ENCODE peak calls at places on chromosomes 6 and 20, in four cellular contexts. L is keratinocyte, M is hepatocyte, C is OCI-LY7. P is an unnamed sample.

GRCh38 chr6:18503588-18504231 is 116.6 kb downstream of the RNF144B start:
- DNase-seq in C (peak), L (peak), M (peak), P (peak)

GRCh38 chr6:4703367-4703766 is 72.8 kb upstream of the CDYL start:
- DNase-seq in C (no peak), M (no peak), L (no peak), P (no peak)

GRCh38 chr20:45904583-45905504 is 7.1 kb downstream of the PLTP start:
- DNase-seq in L (no peak), M (no peak), C (no peak), P (no peak)

GRCh38 chr6:138227316-138227781 is 9.1 kb upstream of the PBOV1 start:
- DNase-seq in C (no peak), L (no peak), M (peak), P (no peak)

GRCh38 chr6:91376686-91377085 is 789.8 kb upstream of the MAP3K7 start:
- DNase-seq in C (no peak), M (no peak), L (no peak), P (no peak)

GRCh38 chr6:13453771-13454251 is 33.6 kb downstream of the GFOD1 start:
- DNase-seq in M (no peak), C (no peak), L (peak), P (peak)

GRCh38 chr6:161736341-161736740 is 462.5 kb upstream of the AGPAT4 start:
- DNase-seq in C (no peak), L (no peak), M (no peak), P (no peak)

GRCh38 chr6:75750925-75751324 is 1.9 kb downstream of the MYO6 start:
- DNase-seq in M (no peak), L (no peak), C (no peak), P (no peak)

GRCh38 chr6:10690651-10691445 is 3.6 kb downstream of the C6orf52 start:
- DNase-seq in L (no peak), C (no peak), M (peak), P (no peak)

GRCh38 chr20:58753267-58753928 is 60.8 kb downstream of the NPEPL1 start:
- DNase-seq in M (no peak), C (no peak), L (no peak), P (no peak)

GRCh38 chr6:87731818-87732661 is 30.0 kb upstream of the AKIRIN2 start:
- DNase-seq in L (peak), C (no peak), M (peak), P (peak)

GRCh38 chr6:135555550-135555949 is 58.0 kb upstream of the AHI1 start:
- DNase-seq in M (no peak), L (no peak), C (peak), P (no peak)

GRCh38 chr20:52242237-52243230 is 51.0 kb upstream of the ZFP64 start:
- DNase-seq in M (peak), C (peak), L (no peak), P (no peak)

GRCh38 chr6:125597411-125598253 is 151.8 kb upstream of the HEY2 start:
- DNase-seq in M (no peak), C (peak), L (no peak), P (no peak)

GRCh38 chr6:16249971-16250370 is 11.6 kb downstream of the GMPR start:
- DNase-seq in C (no peak), L (no peak), M (no peak), P (no peak)

GRCh38 chr20:50724851-50725721 is 6.3 kb upstream of the PARD6B start:
- DNase-seq in C (no peak), M (peak), L (peak), P (peak)

GRCh38 chr6:116371384-116372209 is 850 bp downstream of the DSE start:
- DNase-seq in M (peak), L (no peak), C (no peak), P (peak)

GRCh38 chr20:1868856-1869255 is 26.4 kb upstream of the SIRPA start:
- DNase-seq in C (no peak), L (no peak), M (no peak), P (no peak)

GRCh38 chr20:17558154-17558940 is 11.5 kb upstream of the DSTN start:
- DNase-seq in L (no peak), C (no peak), M (peak), P (peak)

GRCh38 chr20:43821795-43822194 is 92.9 kb upstream of the TOX2 start:
- DNase-seq in C (no peak), L (no peak), M (no peak), P (no peak)

GRCh38 chr20:5602346-5602745 is 147.9 kb upstream of the SHLD1 start:
- DNase-seq in L (no peak), C (no peak), M (no peak), P (no peak)

GRCh38 chr20:4483961-4484360 is 237.7 kb upstream of the PRND start:
- DNase-seq in M (no peak), C (no peak), L (no peak), P (no peak)

GRCh38 chr20:25320035-25320800 is 70.4 kb downstream of the ABHD12 start:
- DNase-seq in C (no peak), M (no peak), L (no peak), P (no peak)

GRCh38 chr20:23161968-23162696 is 76.0 kb upstream of the CD93 start:
- DNase-seq in M (peak), C (no peak), L (peak), P (no peak)

GRCh38 chr6:113512581-113512980 is 344.6 kb upstream of the MARCKS start:
- DNase-seq in M (no peak), C (no peak), L (no peak), P (no peak)

GRCh38 chr6:142400495-142400894 is 98.7 kb downstream of the ADGRG6 start:
- DNase-seq in L (no peak), M (peak), C (no peak), P (no peak)

GRCh38 chr6:107214655-107215054 is 99.3 kb upstream of the BEND3 start:
- DNase-seq in L (no peak), C (no peak), M (no peak), P (no peak)

GRCh38 chr6:68718379-68719073 is 83.4 kb downstream of the ADGRB3 start:
- DNase-seq in M (no peak), C (no peak), L (no peak), P (no peak)

GRCh38 chr20:61387961-61388360 is 135.9 kb downstream of the CDH4 start:
- DNase-seq in L (no peak), M (no peak), C (no peak), P (no peak)

GRCh38 chr6:16527691-16528090 is 233.6 kb downstream of the ATXN1 start:
- DNase-seq in L (no peak), C (no peak), M (no peak), P (no peak)

GRCh38 chr20:3221398-3222226 is 12.3 kb downstream of the ITPA start:
- DNase-seq in M (no peak), C (no peak), L (no peak), P (no peak)

GRCh38 chr6:112443118-112443641 is 96.0 kb downstream of the RFPL4B start:
- DNase-seq in M (no peak), C (no peak), L (no peak), P (no peak)

GRCh38 chr20:50276119-50277063 is 85.8 kb downstream of the CEBPB start:
- DNase-seq in L (no peak), C (no peak), M (no peak), P (no peak)

GRCh38 chr6:147128056-147128455 is 76.2 kb upstream of the STXBP5 start:
- DNase-seq in L (no peak), M (no peak), C (no peak), P (no peak)

GRCh38 chr20:11766961-11767360 is 150.7 kb upstream of the BTBD3 start:
- DNase-seq in L (no peak), C (no peak), M (no peak), P (no peak)

GRCh38 chr6:63415286-63415685 is 95.5 kb upstream of the LGSN start:
- DNase-seq in M (no peak), L (no peak), C (no peak), P (no peak)

GRCh38 chr6:63424636-63425035 is 104.9 kb upstream of the LGSN start:
- DNase-seq in M (no peak), L (no peak), C (no peak), P (no peak)

DNA sequence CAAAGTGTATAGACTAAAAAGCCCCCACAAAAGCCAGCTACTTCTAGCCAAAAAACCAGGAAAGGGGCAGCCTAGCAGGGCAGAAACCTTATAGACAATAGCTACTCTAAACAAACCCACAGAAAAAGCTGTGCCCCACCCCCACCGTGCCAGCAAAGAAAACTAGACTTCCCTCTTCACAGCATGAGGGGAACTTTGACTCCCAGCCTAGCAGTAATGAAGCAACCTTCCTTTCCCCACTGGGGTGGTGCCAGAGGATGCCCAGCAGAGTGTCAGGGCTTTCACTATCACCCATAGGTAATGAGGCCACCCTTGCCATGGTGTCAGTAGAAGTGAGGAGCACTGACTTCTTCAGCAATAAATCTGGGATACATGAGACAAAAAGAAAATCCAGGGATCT is 99.0 kb upstream of the LGSN start:
- DNase-seq in C (no peak), L (no peak), M (no peak), P (no peak)
- H2AFZ ChIP-seq in C (no peak), L (no peak), M (no peak), P (no peak)

DNA sequence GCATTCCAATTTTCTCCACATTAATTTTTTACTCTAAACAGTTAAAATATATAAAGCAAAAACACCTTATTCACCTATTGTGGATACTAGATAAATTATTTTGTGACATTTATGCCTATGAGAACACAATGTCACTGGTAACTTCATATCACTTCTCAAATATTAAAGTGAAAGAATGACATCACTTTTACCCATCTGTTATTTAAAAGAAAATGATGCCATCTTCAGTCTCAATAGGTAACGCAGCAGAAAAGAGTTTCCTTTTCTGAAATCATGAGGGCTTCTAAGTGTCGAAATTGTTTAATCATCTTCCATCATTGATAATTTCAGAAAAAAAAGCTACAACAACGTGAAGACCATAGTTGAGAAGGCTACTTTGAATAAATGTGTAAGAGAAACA is 2.9 kb downstream of the HAO1 start:
- DNase-seq in C (no peak), M (no peak), L (no peak), P (no peak)
- H2AFZ ChIP-seq in C (peak), M (no peak), L (no peak), P (no peak)

GRCh38 chr6:27754408-27754782 is 157.8 kb downstream of the OR2B2 start:
- DNase-seq in L (no peak), M (no peak), C (no peak), P (no peak)
- H2AFZ ChIP-seq in L (peak), M (peak), C (peak), P (peak)

GRCh38 chr20:20366896-20367680 is 816 bp upstream of the INSM1 start:
- DNase-seq in L (no peak), M (no peak), C (no peak), P (no peak)

GRCh38 chr20:20369353-20370086 is 1.6 kb downstream of the INSM1 start:
- DNase-seq in M (peak), C (no peak), L (no peak), P (no peak)

GRCh38 chr20:20366551-20366895 is 1.4 kb upstream of the INSM1 start:
- DNase-seq in L (no peak), C (no peak), M (no peak), P (no peak)

GRCh38 chr20:20368414-20369352 is 779 bp downstream of the INSM1 start:
- DNase-seq in M (peak), L (no peak), C (no peak), P (no peak)

GRCh38 chr20:20367681-20368413 is at the start of gene INSM1:
- DNase-seq in M (no peak), L (no peak), C (no peak), P (no peak)
- H2AFZ ChIP-seq in M (peak), L (no peak), C (no peak), P (no peak)

GRCh38 chr6:28003661-28004060 is 46.6 kb downstream of the OR2B6 start:
- DNase-seq in M (no peak), L (no peak), C (no peak), P (no peak)
- H2AFZ ChIP-seq in M (no peak), L (no peak), C (no peak), P (no peak)

GRCh38 chr6:12312736-12313135 is 22.6 kb downstream of the EDN1 start:
- DNase-seq in L (no peak), C (no peak), M (no peak), P (no peak)

GRCh38 chr6:12315292-12316081 is 25.3 kb downstream of the EDN1 start:
- DNase-seq in C (no peak), L (no peak), M (no peak), P (no peak)

GRCh38 chr6:12314751-12315150 is 24.6 kb downstream of the EDN1 start:
- DNase-seq in L (no peak), M (no peak), C (no peak), P (no peak)

GRCh38 chr6:12313311-12313991 is 23.3 kb downstream of the EDN1 start:
- DNase-seq in L (no peak), C (no peak), M (no peak), P (no peak)

DNA sequence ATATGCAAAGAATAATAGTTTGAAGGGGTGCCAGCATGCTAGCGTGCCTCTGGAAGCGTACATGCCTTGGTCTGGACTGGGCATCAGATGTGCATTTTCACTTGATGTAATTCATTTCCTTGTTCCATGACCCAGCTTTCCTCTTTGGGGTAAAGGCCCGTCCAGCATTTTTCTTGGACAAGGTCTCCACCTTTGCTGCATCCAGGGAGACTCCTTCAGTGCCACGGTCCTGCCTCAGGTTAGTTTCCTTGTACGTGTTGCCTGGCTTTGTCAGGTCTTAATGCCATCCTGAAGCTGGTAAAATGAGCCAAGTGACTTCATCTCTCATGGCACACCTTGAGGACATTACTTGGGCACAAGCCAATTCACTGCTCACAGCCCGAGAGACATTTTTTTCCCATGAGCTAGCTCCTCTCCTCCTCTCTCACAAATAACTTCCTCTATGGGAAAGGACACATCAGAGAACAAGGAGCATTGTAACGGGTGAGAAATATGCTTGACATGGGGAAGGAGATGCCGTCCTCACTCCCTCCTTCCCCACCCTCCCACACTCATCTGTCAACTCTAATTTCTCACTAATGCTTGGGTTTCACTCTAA is 23.9 kb downstream of the EDN1 start:
- DNase-seq in L (no peak), C (no peak), M (no peak), P (peak)
- H2AFZ ChIP-seq in L (peak), C (no peak), M (no peak), P (peak)

GRCh38 chr6:157455731-157456523 is 74.9 kb downstream of the ZDHHC14 start:
- DNase-seq in C (no peak), L (no peak), M (no peak), P (no peak)
- H2AFZ ChIP-seq in C (no peak), L (no peak), M (no peak), P (no peak)

DNA sequence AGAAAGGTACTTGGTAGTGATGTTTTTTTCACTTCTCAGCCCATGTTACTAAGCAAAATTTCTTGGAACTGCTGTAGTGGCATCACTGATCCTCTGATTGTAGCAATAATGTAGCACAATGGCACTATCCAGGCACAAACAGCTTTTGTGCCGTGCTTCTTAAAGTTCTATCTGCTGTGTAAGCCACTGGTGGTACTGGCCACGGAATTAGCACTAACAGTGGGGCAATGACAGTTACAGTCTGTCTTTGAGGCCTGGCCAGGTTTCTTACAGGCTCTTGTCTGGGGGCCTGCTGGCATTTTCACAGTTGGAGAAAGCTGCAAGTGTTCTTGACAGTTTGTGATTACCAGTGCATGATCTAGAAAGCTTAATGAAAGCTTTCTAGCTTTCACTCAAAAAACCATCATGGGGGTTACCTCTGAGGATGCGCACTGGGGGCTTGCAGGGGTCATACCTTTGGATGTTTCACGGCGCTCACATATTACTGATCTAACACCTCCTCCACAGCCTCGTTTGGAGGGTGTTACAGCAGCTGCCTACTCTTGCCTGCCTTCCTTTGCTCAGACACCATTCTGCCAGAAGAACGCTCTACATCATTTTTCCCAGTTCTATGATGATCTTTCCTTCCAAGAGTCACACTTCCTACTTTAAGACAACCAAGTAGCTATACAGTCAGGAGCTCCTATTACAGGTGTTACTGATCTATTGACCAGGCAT is 58.4 kb upstream of the ARMH2 start:
- DNase-seq in M (no peak), C (peak), L (no peak), P (no peak)
- H2AFZ ChIP-seq in M (no peak), C (no peak), L (no peak), P (no peak)

GRCh38 chr6:31661867-31662723 is 1.5 kb upstream of the C6orf47 start:
- DNase-seq in L (no peak), M (no peak), C (no peak), P (no peak)

GRCh38 chr6:31663087-31663960 is 1.5 kb downstream of the GPANK1 start:
- DNase-seq in M (no peak), C (no peak), L (no peak), P (no peak)

GRCh38 chr6:31664790-31665500 is at the start of gene GPANK1:
- DNase-seq in C (peak), L (peak), M (peak), P (peak)

GRCh38 chr6:31665501-31666336 is at the start of gene CSNK2B:
- DNase-seq in C (peak), M (peak), L (peak), P (peak)

GRCh38 chr6:31663961-31664789 is 622 bp downstream of the GPANK1 start:
- DNase-seq in M (peak), C (peak), L (no peak), P (no peak)
- H2AFZ ChIP-seq in M (peak), C (peak), L (peak), P (no peak)

P was measured in HCT116.